ENCODE peak calls at places on chromosomes 3 and 15, in nine cellular contexts. O is Right ventricle myocardium superior; U is breast epithelium; A is Panc1; Z is fibroblast of pulmonary artery; K is M059J; D is NCI-H524 treated with DMSO at 0.1 percent for 48 hours; H is stimulated activated naive CD8-positive, alpha-beta T cell treated with anti-CD3 and anti-CD28 coated beads, Interleukin-15, Interleukin-2, amounts not matched to agents 100 U/mL and 50 U/mL, for 24 hours; P is esophagus squamous epithelium. C is an unnamed sample.

GRCh38 chr15:85800460-85801123 is 5.9 kb upstream of the KLHL25 start:
- DNase-seq in A (peak), U (peak), H (no peak), K (peak), O (peak), D (peak), Z (peak), P (no peak), C (no peak)

GRCh38 chr3:176796371-176796770 is 400.9 kb downstream of the TBL1XR1 start:
- DNase-seq in O (no peak), H (no peak), K (peak), Z (peak), D (no peak), A (no peak), U (no peak), P (no peak), C (no peak)

GRCh38 chr15:74397239-74398068 is 30.0 kb upstream of the CYP11A1 start:
- DNase-seq in Z (no peak), U (no peak), O (no peak), A (no peak), P (no peak), K (peak), H (no peak), D (no peak), C (no peak)

GRCh38 chr3:16589867-16590624 is 15.2 kb downstream of the DAZL start:
- DNase-seq in U (no peak), D (no peak), A (no peak), H (no peak), P (no peak), K (no peak), O (no peak), Z (no peak), C (no peak)

GRCh38 chr15:74185949-74186348 is 12.4 kb downstream of the ISLR start:
- DNase-seq in K (no peak), O (no peak), P (no peak), Z (no peak), U (no peak), H (no peak), A (no peak), D (no peak), C (no peak)

GRCh38 chr3:143529018-143529478 is 319.2 kb downstream of the SLC9A9 start:
- DNase-seq in Z (peak), D (no peak), U (peak), P (no peak), O (peak), H (peak), A (no peak), K (no peak), C (peak)

GRCh38 chr3:29440321-29441019 is 159.6 kb downstream of the RBMS3 start:
- DNase-seq in U (no peak), Z (no peak), P (no peak), H (no peak), K (no peak), A (no peak), O (no peak), D (no peak), C (no peak)

GRCh38 chr15:91593081-91593480 is 260.4 kb upstream of the SLCO3A1 start:
- DNase-seq in K (peak), Z (peak), P (no peak), D (no peak), A (no peak), U (no peak), H (no peak), O (no peak), C (no peak)

GRCh38 chr3:8996681-8997121 is 33.4 kb upstream of the RAD18 start:
- DNase-seq in D (no peak), U (peak), H (no peak), P (no peak), Z (peak), A (no peak), K (no peak), O (peak), C (peak)

GRCh38 chr15:45184562-45185041 is 3.2 kb downstream of the SHF start:
- DNase-seq in Z (no peak), A (no peak), D (peak), O (no peak), P (no peak), K (no peak), H (no peak), U (no peak), C (no peak)

GRCh38 chr3:72523409-72524172 is 324.7 kb downstream of the SHQ1 start:
- DNase-seq in U (no peak), Z (no peak), P (no peak), K (no peak), D (no peak), O (peak), H (no peak), A (no peak), C (peak)

GRCh38 chr15:67025719-67026118 is 39.7 kb upstream of the SMAD3 start:
- DNase-seq in A (no peak), H (no peak), O (peak), K (peak), D (no peak), Z (peak), U (no peak), P (no peak), C (peak)

GRCh38 chr3:42023380-42023779 is 61.5 kb upstream of the ULK4 start:
- DNase-seq in U (no peak), A (no peak), K (no peak), H (peak), O (no peak), D (no peak), P (no peak), Z (no peak), C (no peak)

GRCh38 chr3:56042326-56042951 is 425.8 kb downstream of the ERC2 start:
- DNase-seq in D (no peak), H (no peak), O (no peak), U (no peak), P (no peak), Z (peak), A (peak), K (peak), C (no peak)

GRCh38 chr3:102374863-102375637 is 59.8 kb upstream of the ZPLD1 start:
- DNase-seq in U (no peak), P (no peak), H (no peak), K (no peak), D (no peak), A (no peak), Z (no peak), O (no peak), C (no peak)

GRCh38 chr3:4985330-4986174 is 6.3 kb downstream of the BHLHE40 start:
- DNase-seq in P (no peak), K (peak), Z (peak), H (no peak), D (no peak), A (no peak), O (peak), U (peak), C (no peak)

GRCh38 chr3:184993394-184993793 is 159.5 kb downstream of the C3orf70 start:
- DNase-seq in K (no peak), P (no peak), D (no peak), U (no peak), H (no peak), A (no peak), O (no peak), Z (peak), C (no peak)

GRCh38 chr3:43298292-43298691 is 12.0 kb downstream of the SNRK start:
- DNase-seq in P (no peak), Z (no peak), D (no peak), U (no peak), A (no peak), H (no peak), K (no peak), O (no peak), C (no peak)

GRCh38 chr3:37307321-37307720 is 132.9 kb upstream of the LRRFIP2 start:
- DNase-seq in D (no peak), K (no peak), O (no peak), H (no peak), Z (no peak), P (no peak), A (no peak), U (no peak), C (no peak)

GRCh38 chr3:16033889-16034687 is 140.4 kb upstream of the GALNT15 start:
- DNase-seq in Z (peak), D (no peak), U (no peak), A (no peak), K (peak), H (no peak), P (no peak), O (no peak), C (no peak)

GRCh38 chr15:73935547-73935946 is 9.3 kb downstream of the LOXL1 start:
- DNase-seq in O (peak), Z (peak), D (peak), U (no peak), P (no peak), K (no peak), A (no peak), H (no peak), C (peak)